ENCODE peak calls at places on chromosomes 2 and 18, in nine cellular contexts. One of them, this sample, is unnamed.

GRCh38 chr2:149597050-149598013 is 9.8 kb upstream of the MMADHC start:
- DNase-seq in IMR-90: peak
- DNase-seq in dorsolateral prefrontal cortex: no peak
- DNase-seq in tibial artery: peak
- DNase-seq in CD8-positive, alpha-beta memory T cell: no peak
- DNase-seq in epithelial cell of prostate: peak
- DNase-seq in heart right ventricle: no peak
- DNase-seq in coronary artery: no peak
- DNase-seq in cardiac muscle cell: peak
- DNase-seq in this sample: peak

GRCh38 chr2:118003396-118003824 is 10.5 kb downstream of the CCDC93 start:
- DNase-seq in tibial artery: peak
- DNase-seq in cardiac muscle cell: peak
- DNase-seq in CD8-positive, alpha-beta memory T cell: no peak
- DNase-seq in coronary artery: no peak
- DNase-seq in epithelial cell of prostate: no peak
- DNase-seq in dorsolateral prefrontal cortex: no peak
- DNase-seq in heart right ventricle: no peak
- DNase-seq in IMR-90: peak
- DNase-seq in this sample: peak

GRCh38 chr2:28589746-28590463 is 94.0 kb downstream of the PLB1 start:
- DNase-seq in IMR-90: no peak
- DNase-seq in cardiac muscle cell: no peak
- DNase-seq in CD8-positive, alpha-beta memory T cell: no peak
- DNase-seq in coronary artery: peak
- DNase-seq in epithelial cell of prostate: no peak
- DNase-seq in heart right ventricle: no peak
- DNase-seq in tibial artery: no peak
- DNase-seq in dorsolateral prefrontal cortex: no peak
- DNase-seq in this sample: no peak

GRCh38 chr18:12593861-12594260 is 64.0 kb downstream of the SPIRE1 start:
- DNase-seq in coronary artery: no peak
- DNase-seq in epithelial cell of prostate: no peak
- DNase-seq in CD8-positive, alpha-beta memory T cell: no peak
- DNase-seq in tibial artery: no peak
- DNase-seq in dorsolateral prefrontal cortex: no peak
- DNase-seq in heart right ventricle: no peak
- DNase-seq in IMR-90: peak
- DNase-seq in cardiac muscle cell: no peak
- DNase-seq in this sample: no peak

GRCh38 chr2:12032421-12032820 is 286.0 kb downstream of the LPIN1 start:
- DNase-seq in tibial artery: no peak
- DNase-seq in coronary artery: no peak
- DNase-seq in dorsolateral prefrontal cortex: no peak
- DNase-seq in CD8-positive, alpha-beta memory T cell: no peak
- DNase-seq in cardiac muscle cell: no peak
- DNase-seq in heart right ventricle: no peak
- DNase-seq in epithelial cell of prostate: no peak
- DNase-seq in IMR-90: no peak
- DNase-seq in this sample: no peak

GRCh38 chr2:68833162-68833561 is 38.0 kb downstream of the BMP10 start:
- DNase-seq in epithelial cell of prostate: no peak
- DNase-seq in tibial artery: no peak
- DNase-seq in cardiac muscle cell: no peak
- DNase-seq in dorsolateral prefrontal cortex: no peak
- DNase-seq in CD8-positive, alpha-beta memory T cell: no peak
- DNase-seq in coronary artery: no peak
- DNase-seq in heart right ventricle: no peak
- DNase-seq in IMR-90: no peak
- DNase-seq in this sample: no peak

GRCh38 chr2:109284816-109285215 is 155.8 kb downstream of the SH3RF3 start:
- DNase-seq in dorsolateral prefrontal cortex: no peak
- DNase-seq in coronary artery: no peak
- DNase-seq in CD8-positive, alpha-beta memory T cell: no peak
- DNase-seq in heart right ventricle: peak
- DNase-seq in epithelial cell of prostate: no peak
- DNase-seq in IMR-90: peak
- DNase-seq in cardiac muscle cell: no peak
- DNase-seq in tibial artery: no peak
- DNase-seq in this sample: no peak

GRCh38 chr2:96408631-96409542 is 73.3 kb downstream of the NCAPH start:
- DNase-seq in heart right ventricle: peak
- DNase-seq in cardiac muscle cell: no peak
- DNase-seq in CD8-positive, alpha-beta memory T cell: no peak
- DNase-seq in tibial artery: peak
- DNase-seq in dorsolateral prefrontal cortex: peak
- DNase-seq in coronary artery: no peak
- DNase-seq in IMR-90: peak
- DNase-seq in epithelial cell of prostate: no peak
- DNase-seq in this sample: peak

GRCh38 chr18:76943542-76944339 is 121.4 kb downstream of the ZNF236 start:
- DNase-seq in tibial artery: peak
- DNase-seq in cardiac muscle cell: no peak
- DNase-seq in dorsolateral prefrontal cortex: no peak
- DNase-seq in IMR-90: peak
- DNase-seq in CD8-positive, alpha-beta memory T cell: no peak
- DNase-seq in coronary artery: no peak
- DNase-seq in epithelial cell of prostate: peak
- DNase-seq in heart right ventricle: no peak
- DNase-seq in this sample: no peak

GRCh38 chr2:29006986-29007301 is 25.8 kb downstream of the TOGARAM2 start:
- DNase-seq in heart right ventricle: no peak
- DNase-seq in epithelial cell of prostate: no peak
- DNase-seq in tibial artery: no peak
- DNase-seq in CD8-positive, alpha-beta memory T cell: no peak
- DNase-seq in coronary artery: no peak
- DNase-seq in cardiac muscle cell: no peak
- DNase-seq in IMR-90: no peak
- DNase-seq in dorsolateral prefrontal cortex: no peak
- DNase-seq in this sample: no peak

GRCh38 chr2:45649855-45650806 is 1.3 kb upstream of the PRKCE start:
- DNase-seq in epithelial cell of prostate: no peak
- DNase-seq in coronary artery: peak
- DNase-seq in dorsolateral prefrontal cortex: peak
- DNase-seq in heart right ventricle: peak
- DNase-seq in CD8-positive, alpha-beta memory T cell: peak
- DNase-seq in IMR-90: peak
- DNase-seq in tibial artery: peak
- DNase-seq in cardiac muscle cell: peak
- DNase-seq in this sample: peak

GRCh38 chr18:77123313-77124231 is 9.0 kb downstream of the MBP start:
- DNase-seq in CD8-positive, alpha-beta memory T cell: no peak
- DNase-seq in heart right ventricle: no peak
- DNase-seq in epithelial cell of prostate: no peak
- DNase-seq in cardiac muscle cell: no peak
- DNase-seq in tibial artery: no peak
- DNase-seq in dorsolateral prefrontal cortex: no peak
- DNase-seq in IMR-90: no peak
- DNase-seq in coronary artery: peak
- DNase-seq in this sample: no peak

GRCh38 chr2:112634153-112634873 is 11.4 kb upstream of the SLC20A1 start:
- DNase-seq in heart right ventricle: no peak
- DNase-seq in cardiac muscle cell: no peak
- DNase-seq in epithelial cell of prostate: no peak
- DNase-seq in CD8-positive, alpha-beta memory T cell: no peak
- DNase-seq in IMR-90: no peak
- DNase-seq in dorsolateral prefrontal cortex: no peak
- DNase-seq in tibial artery: no peak
- DNase-seq in coronary artery: no peak
- DNase-seq in this sample: no peak

GRCh38 chr18:50190926-50191325 is 4.0 kb downstream of the MYO5B start:
- DNase-seq in dorsolateral prefrontal cortex: no peak
- DNase-seq in cardiac muscle cell: no peak
- DNase-seq in epithelial cell of prostate: peak
- DNase-seq in heart right ventricle: no peak
- DNase-seq in IMR-90: no peak
- DNase-seq in coronary artery: no peak
- DNase-seq in tibial artery: no peak
- DNase-seq in CD8-positive, alpha-beta memory T cell: no peak
- DNase-seq in this sample: no peak

GRCh38 chr2:12014088-12014960 is 267.9 kb downstream of the LPIN1 start:
- DNase-seq in heart right ventricle: peak
- DNase-seq in cardiac muscle cell: no peak
- DNase-seq in IMR-90: peak
- DNase-seq in tibial artery: peak
- DNase-seq in coronary artery: no peak
- DNase-seq in dorsolateral prefrontal cortex: no peak
- DNase-seq in CD8-positive, alpha-beta memory T cell: no peak
- DNase-seq in epithelial cell of prostate: no peak
- DNase-seq in this sample: no peak

GRCh38 chr2:46098606-46099005 is 198.6 kb upstream of the EPAS1 start:
- DNase-seq in tibial artery: no peak
- DNase-seq in heart right ventricle: no peak
- DNase-seq in CD8-positive, alpha-beta memory T cell: no peak
- DNase-seq in epithelial cell of prostate: peak
- DNase-seq in cardiac muscle cell: no peak
- DNase-seq in dorsolateral prefrontal cortex: no peak
- DNase-seq in coronary artery: no peak
- DNase-seq in IMR-90: peak
- DNase-seq in this sample: no peak

GRCh38 chr18:79576686-79577351 is 102.8 kb upstream of the CTDP1 start:
- DNase-seq in cardiac muscle cell: no peak
- DNase-seq in dorsolateral prefrontal cortex: peak
- DNase-seq in epithelial cell of prostate: no peak
- DNase-seq in heart right ventricle: peak
- DNase-seq in CD8-positive, alpha-beta memory T cell: no peak
- DNase-seq in tibial artery: no peak
- DNase-seq in coronary artery: peak
- DNase-seq in IMR-90: peak
- DNase-seq in this sample: peak

GRCh38 chr2:122164964-122165363 is 409.5 kb downstream of the TSN start:
- DNase-seq in tibial artery: no peak
- DNase-seq in epithelial cell of prostate: no peak
- DNase-seq in coronary artery: no peak
- DNase-seq in heart right ventricle: no peak
- DNase-seq in IMR-90: no peak
- DNase-seq in cardiac muscle cell: no peak
- DNase-seq in CD8-positive, alpha-beta memory T cell: no peak
- DNase-seq in dorsolateral prefrontal cortex: no peak
- DNase-seq in this sample: no peak

GRCh38 chr2:239324456-239324855 is 76.4 kb downstream of the HDAC4 start:
- DNase-seq in IMR-90: no peak
- DNase-seq in epithelial cell of prostate: no peak
- DNase-seq in heart right ventricle: no peak
- DNase-seq in cardiac muscle cell: no peak
- DNase-seq in dorsolateral prefrontal cortex: no peak
- DNase-seq in CD8-positive, alpha-beta memory T cell: no peak
- DNase-seq in coronary artery: peak
- DNase-seq in tibial artery: no peak
- DNase-seq in this sample: no peak
- H3K27ac ChIP-seq in IMR-90: peak
- H3K27ac ChIP-seq in epithelial cell of prostate: no peak
- H3K27ac ChIP-seq in heart right ventricle: no peak
- H3K27ac ChIP-seq in cardiac muscle cell: no peak
- H3K27ac ChIP-seq in dorsolateral prefrontal cortex: peak
- H3K27ac ChIP-seq in CD8-positive, alpha-beta memory T cell: no peak
- H3K27ac ChIP-seq in coronary artery: no peak
- H3K27ac ChIP-seq in tibial artery: no peak
- H3K27ac ChIP-seq in this sample: no peak

GRCh38 chr2:237253046-237253723 is 160.8 kb downstream of the COL6A3 start:
- DNase-seq in cardiac muscle cell: no peak
- DNase-seq in dorsolateral prefrontal cortex: no peak
- DNase-seq in IMR-90: no peak
- DNase-seq in CD8-positive, alpha-beta memory T cell: no peak
- DNase-seq in tibial artery: no peak
- DNase-seq in heart right ventricle: no peak
- DNase-seq in epithelial cell of prostate: peak
- DNase-seq in coronary artery: no peak
- DNase-seq in this sample: no peak

GRCh38 chr2:237251959-237252358 is 162.0 kb downstream of the COL6A3 start:
- DNase-seq in epithelial cell of prostate: no peak
- DNase-seq in tibial artery: no peak
- DNase-seq in IMR-90: no peak
- DNase-seq in dorsolateral prefrontal cortex: no peak
- DNase-seq in cardiac muscle cell: no peak
- DNase-seq in coronary artery: no peak
- DNase-seq in CD8-positive, alpha-beta memory T cell: no peak
- DNase-seq in heart right ventricle: no peak
- DNase-seq in this sample: no peak

GRCh38 chr2:237256845-237257244 is 157.1 kb downstream of the COL6A3 start:
- DNase-seq in IMR-90: peak
- DNase-seq in heart right ventricle: no peak
- DNase-seq in dorsolateral prefrontal cortex: no peak
- DNase-seq in coronary artery: no peak
- DNase-seq in tibial artery: peak
- DNase-seq in CD8-positive, alpha-beta memory T cell: no peak
- DNase-seq in cardiac muscle cell: no peak
- DNase-seq in epithelial cell of prostate: no peak
- DNase-seq in this sample: no peak

GRCh38 chr2:237254911-237255578 is 158.9 kb downstream of the COL6A3 start:
- DNase-seq in CD8-positive, alpha-beta memory T cell: no peak
- DNase-seq in IMR-90: peak
- DNase-seq in coronary artery: no peak
- DNase-seq in tibial artery: no peak
- DNase-seq in heart right ventricle: no peak
- DNase-seq in dorsolateral prefrontal cortex: no peak
- DNase-seq in epithelial cell of prostate: no peak
- DNase-seq in cardiac muscle cell: no peak
- DNase-seq in this sample: no peak

GRCh38 chr2:237254369-237254861 is 159.5 kb downstream of the COL6A3 start:
- DNase-seq in heart right ventricle: no peak
- DNase-seq in IMR-90: peak
- DNase-seq in tibial artery: no peak
- DNase-seq in epithelial cell of prostate: no peak
- DNase-seq in cardiac muscle cell: peak
- DNase-seq in coronary artery: no peak
- DNase-seq in dorsolateral prefrontal cortex: no peak
- DNase-seq in CD8-positive, alpha-beta memory T cell: no peak
- DNase-seq in this sample: no peak
- H3K27ac ChIP-seq in heart right ventricle: peak
- H3K27ac ChIP-seq in IMR-90: peak
- H3K27ac ChIP-seq in tibial artery: peak
- H3K27ac ChIP-seq in epithelial cell of prostate: no peak
- H3K27ac ChIP-seq in cardiac muscle cell: no peak
- H3K27ac ChIP-seq in coronary artery: no peak
- H3K27ac ChIP-seq in dorsolateral prefrontal cortex: no peak
- H3K27ac ChIP-seq in CD8-positive, alpha-beta memory T cell: no peak
- H3K27ac ChIP-seq in this sample: no peak

DNA sequence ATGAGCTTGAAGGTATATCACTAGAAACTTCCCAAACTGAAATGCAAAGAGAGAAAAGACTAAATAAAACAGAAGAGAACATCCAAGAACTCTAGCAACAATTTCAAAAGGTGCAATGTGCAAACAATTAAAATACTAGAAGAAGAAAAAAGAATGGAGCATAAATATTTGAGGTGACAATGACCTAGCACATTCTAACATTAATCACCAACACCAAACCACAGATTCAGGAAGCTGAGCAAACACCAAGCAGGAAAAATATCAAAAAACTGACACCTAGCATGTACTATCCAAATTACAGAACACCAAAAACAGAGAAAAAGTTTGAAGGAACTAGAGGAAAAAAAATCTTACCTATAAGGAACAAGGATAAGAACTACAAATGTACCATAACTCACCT is 460.8 kb downstream of the IRS1 start:
- DNase-seq in dorsolateral prefrontal cortex: no peak
- DNase-seq in cardiac muscle cell: no peak
- DNase-seq in epithelial cell of prostate: no peak
- DNase-seq in coronary artery: no peak
- DNase-seq in heart right ventricle: no peak
- DNase-seq in CD8-positive, alpha-beta memory T cell: no peak
- DNase-seq in tibial artery: no peak
- DNase-seq in IMR-90: no peak
- DNase-seq in this sample: no peak
- H3K27ac ChIP-seq in dorsolateral prefrontal cortex: no peak
- H3K27ac ChIP-seq in cardiac muscle cell: no peak
- H3K27ac ChIP-seq in epithelial cell of prostate: no peak
- H3K27ac ChIP-seq in coronary artery: no peak
- H3K27ac ChIP-seq in heart right ventricle: no peak
- H3K27ac ChIP-seq in CD8-positive, alpha-beta memory T cell: no peak
- H3K27ac ChIP-seq in tibial artery: no peak
- H3K27ac ChIP-seq in IMR-90: no peak
- H3K27ac ChIP-seq in this sample: no peak

GRCh38 chr18:55320399-55321255 is 267.4 kb downstream of the TCF4 start:
- DNase-seq in dorsolateral prefrontal cortex: no peak
- DNase-seq in cardiac muscle cell: no peak
- DNase-seq in epithelial cell of prostate: no peak
- DNase-seq in CD8-positive, alpha-beta memory T cell: no peak
- DNase-seq in coronary artery: no peak
- DNase-seq in IMR-90: peak
- DNase-seq in heart right ventricle: no peak
- DNase-seq in tibial artery: no peak
- DNase-seq in this sample: no peak
- H3K27ac ChIP-seq in dorsolateral prefrontal cortex: peak
- H3K27ac ChIP-seq in cardiac muscle cell: no peak
- H3K27ac ChIP-seq in epithelial cell of prostate: no peak
- H3K27ac ChIP-seq in CD8-positive, alpha-beta memory T cell: no peak
- H3K27ac ChIP-seq in coronary artery: peak
- H3K27ac ChIP-seq in IMR-90: peak
- H3K27ac ChIP-seq in heart right ventricle: peak
- H3K27ac ChIP-seq in tibial artery: peak
- H3K27ac ChIP-seq in this sample: peak